ENCODE peak calls at places on chromosomes 7 and 10, in seven cellular contexts. Z is astrocyte, F is prostate gland, J is endothelial cell, X is ovary, N is transverse colon, U is HCT116. G is an unnamed sample.

GRCh38 chr7:133641436-133641835 is 388.6 kb downstream of the EXOC4 start:
- DNase-seq in Z (no peak), F (no peak), J (no peak), X (no peak), N (no peak), U (no peak), G (no peak)

GRCh38 chr7:50584386-50584785 is 19.2 kb upstream of the DDC start:
- DNase-seq in Z (no peak), F (no peak), J (no peak), X (no peak), N (no peak), U (no peak), G (no peak)

GRCh38 chr10:124579003-124579384 is 117.4 kb downstream of the LHPP start:
- DNase-seq in Z (no peak), F (no peak), J (no peak), X (no peak), N (no peak), U (no peak), G (no peak)

GRCh38 chr7:42254217-42254616 is 17.2 kb upstream of the GLI3 start:
- DNase-seq in Z (no peak), F (no peak), J (no peak), X (no peak), N (no peak), U (no peak), G (no peak)

GRCh38 chr10:69747179-69747578 is 54.5 kb upstream of the COL13A1 start:
- DNase-seq in Z (no peak), F (no peak), J (no peak), X (no peak), N (no peak), U (no peak), G (no peak)

GRCh38 chr7:15068324-15068723 is 165.8 kb upstream of the DGKB start:
- DNase-seq in Z (no peak), F (no peak), J (no peak), X (no peak), N (no peak), U (no peak), G (no peak)

GRCh38 chr10:4698075-4698474 is 127.9 kb upstream of the AKR1E2 start:
- DNase-seq in Z (peak), F (no peak), J (no peak), X (no peak), N (no peak), U (no peak), G (no peak)

GRCh38 chr7:137975223-137975622 is 26.7 kb downstream of the CREB3L2 start:
- DNase-seq in Z (peak), F (no peak), J (no peak), X (no peak), N (no peak), U (no peak), G (no peak)

GRCh38 chr10:84607044-84607443 is 278.7 kb downstream of the CCSER2 start:
- DNase-seq in Z (no peak), F (no peak), J (no peak), X (no peak), N (no peak), U (no peak), G (no peak)

GRCh38 chr10:61986788-61987187 is 85.3 kb downstream of the ARID5B start:
- DNase-seq in Z (no peak), F (no peak), J (no peak), X (no peak), N (no peak), U (no peak), G (no peak)

GRCh38 chr10:27687808-27688207 is 57.8 kb downstream of the MKX start:
- DNase-seq in Z (no peak), F (no peak), J (no peak), X (no peak), N (no peak), U (no peak), G (no peak)

GRCh38 chr10:107561136-107561650 is 396.7 kb upstream of the SORCS1 start:
- DNase-seq in Z (peak), F (no peak), J (no peak), X (no peak), N (no peak), U (no peak), G (no peak)

GRCh38 chr7:116864084-116864483 is 1.7 kb downstream of the CAPZA2 start:
- DNase-seq in Z (no peak), F (no peak), J (no peak), X (no peak), N (no peak), U (no peak), G (no peak)

GRCh38 chr7:116859323-116859722 is 3.1 kb upstream of the CAPZA2 start:
- DNase-seq in Z (peak), F (no peak), J (no peak), X (no peak), N (no peak), U (no peak), G (no peak)

GRCh38 chr7:116861717-116862116 is 670 bp upstream of the CAPZA2 start:
- DNase-seq in Z (no peak), F (no peak), J (no peak), X (no peak), N (no peak), U (no peak), G (no peak)

GRCh38 chr7:116863168-116863670 is 832 bp downstream of the CAPZA2 start:
- DNase-seq in Z (no peak), F (peak), J (peak), X (no peak), N (peak), U (no peak), G (no peak)

DNA sequence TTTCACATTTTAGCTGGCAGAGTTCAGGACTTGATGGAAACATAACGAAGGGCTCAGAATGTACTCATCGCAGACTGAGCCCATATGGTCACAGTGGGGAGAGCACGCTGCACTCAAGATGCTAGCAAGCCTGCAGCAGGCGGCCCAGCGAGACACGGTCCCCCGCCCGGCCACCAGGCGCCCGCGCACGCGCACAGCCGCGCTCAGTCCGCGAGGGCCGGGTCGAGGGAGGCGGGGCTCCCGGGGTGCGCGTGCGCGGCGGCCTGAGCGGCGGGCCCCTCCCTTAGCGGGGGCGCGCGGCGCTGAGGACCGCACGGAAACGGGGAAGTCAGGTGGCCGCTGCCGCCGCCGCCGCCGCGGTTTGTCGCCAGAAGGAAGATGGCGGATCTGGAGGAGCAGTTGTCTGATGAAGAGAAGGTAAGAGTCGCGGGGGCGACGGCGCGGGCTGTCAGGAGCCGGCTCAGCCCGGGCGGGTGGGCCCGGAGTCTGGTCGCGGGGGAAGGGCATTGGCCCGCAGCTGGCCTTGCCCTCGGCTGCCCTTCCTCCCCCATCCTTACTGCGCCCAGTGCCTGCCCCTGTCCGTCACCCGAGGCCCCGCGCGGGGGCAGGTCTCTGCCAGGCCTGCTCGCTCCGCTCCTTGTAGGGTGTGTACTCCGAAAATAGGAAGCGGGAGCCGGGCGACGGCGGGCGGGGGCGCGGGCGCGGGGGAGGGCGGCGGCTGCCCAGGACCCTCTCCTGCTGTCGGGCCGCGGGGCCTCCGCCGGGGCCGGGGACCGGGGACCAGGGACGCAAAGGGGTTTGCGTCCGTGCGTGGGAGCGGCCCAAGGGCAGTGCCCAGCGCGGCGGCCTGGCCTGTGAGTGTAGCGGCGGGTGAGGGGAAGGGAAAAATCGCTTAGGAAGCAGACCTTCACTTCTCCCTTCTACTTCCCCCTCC is at the start of gene CAPZA2:
- DNase-seq in Z (peak), F (peak), J (peak), X (peak), N (peak), U (peak), G (peak)
- TF ChIP-seq CTCF in Z (no peak), F (peak), J (peak), X (peak), N (peak), U (peak), G (no peak)

DNA sequence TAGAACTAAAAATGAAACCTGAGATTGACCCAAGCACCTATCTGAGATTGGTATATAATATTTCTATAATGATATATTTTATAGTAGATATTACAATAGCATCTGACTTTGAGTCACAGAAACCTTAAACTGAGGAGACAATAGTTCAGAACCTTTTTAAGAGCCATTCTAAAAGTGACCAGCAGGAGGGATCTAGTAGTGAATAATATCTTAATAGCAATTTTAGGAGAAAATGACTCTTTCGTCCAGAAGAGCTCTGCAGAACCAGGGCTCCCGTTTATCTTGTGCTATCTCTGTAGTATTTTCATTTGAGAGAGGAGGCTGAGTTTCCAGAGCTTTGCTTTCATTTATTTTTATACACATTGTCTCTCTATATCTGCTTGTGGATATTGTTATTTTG is 68.1 kb downstream of the PODXL start:
- DNase-seq in Z (no peak), F (no peak), J (no peak), X (no peak), N (no peak), U (no peak), G (no peak)
- TF ChIP-seq CTCF in Z (peak), F (no peak), J (peak), X (no peak), N (peak), U (peak), G (no peak)

DNA sequence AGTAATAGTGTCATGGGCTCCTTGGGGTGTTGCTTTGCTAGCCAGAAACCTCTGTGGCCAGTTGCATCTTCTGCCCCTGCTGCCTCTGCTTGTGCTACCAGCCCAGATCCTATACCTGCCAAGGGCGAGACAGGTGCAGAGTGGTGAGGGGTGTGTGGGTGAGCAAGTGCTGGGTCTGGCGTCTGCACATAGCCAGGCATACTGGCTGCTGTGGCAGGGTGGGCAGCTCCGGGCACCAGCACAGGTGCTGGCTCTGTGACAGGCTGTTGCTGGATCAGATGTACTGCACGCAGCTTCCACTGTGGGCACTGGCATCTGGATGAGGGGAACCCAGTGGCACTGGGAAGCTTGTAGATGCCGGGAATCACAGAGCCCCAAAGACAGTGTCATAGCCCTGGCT is 148.4 kb downstream of the NXPH1 start:
- DNase-seq in Z (no peak), F (no peak), J (no peak), X (no peak), N (no peak), U (no peak), G (no peak)
- TF ChIP-seq CTCF in Z (no peak), F (no peak), J (no peak), X (no peak), N (no peak), U (no peak), G (no peak)

GRCh38 chr10:29530112-29530976 is 104.4 kb downstream of the SVIL start:
- DNase-seq in Z (no peak), F (no peak), J (no peak), X (no peak), N (no peak), U (no peak), G (no peak)
- TF ChIP-seq CTCF in Z (no peak), F (no peak), J (no peak), X (no peak), N (no peak), U (peak), G (no peak)

GRCh38 chr10:114403545-114404161 is 649 bp downstream of the AFAP1L2 start:
- DNase-seq in Z (no peak), F (no peak), J (peak), X (peak), N (peak), U (no peak), G (no peak)
- TF ChIP-seq CTCF in Z (peak), F (no peak), J (no peak), X (peak), N (peak), U (no peak), G (no peak)

DNA sequence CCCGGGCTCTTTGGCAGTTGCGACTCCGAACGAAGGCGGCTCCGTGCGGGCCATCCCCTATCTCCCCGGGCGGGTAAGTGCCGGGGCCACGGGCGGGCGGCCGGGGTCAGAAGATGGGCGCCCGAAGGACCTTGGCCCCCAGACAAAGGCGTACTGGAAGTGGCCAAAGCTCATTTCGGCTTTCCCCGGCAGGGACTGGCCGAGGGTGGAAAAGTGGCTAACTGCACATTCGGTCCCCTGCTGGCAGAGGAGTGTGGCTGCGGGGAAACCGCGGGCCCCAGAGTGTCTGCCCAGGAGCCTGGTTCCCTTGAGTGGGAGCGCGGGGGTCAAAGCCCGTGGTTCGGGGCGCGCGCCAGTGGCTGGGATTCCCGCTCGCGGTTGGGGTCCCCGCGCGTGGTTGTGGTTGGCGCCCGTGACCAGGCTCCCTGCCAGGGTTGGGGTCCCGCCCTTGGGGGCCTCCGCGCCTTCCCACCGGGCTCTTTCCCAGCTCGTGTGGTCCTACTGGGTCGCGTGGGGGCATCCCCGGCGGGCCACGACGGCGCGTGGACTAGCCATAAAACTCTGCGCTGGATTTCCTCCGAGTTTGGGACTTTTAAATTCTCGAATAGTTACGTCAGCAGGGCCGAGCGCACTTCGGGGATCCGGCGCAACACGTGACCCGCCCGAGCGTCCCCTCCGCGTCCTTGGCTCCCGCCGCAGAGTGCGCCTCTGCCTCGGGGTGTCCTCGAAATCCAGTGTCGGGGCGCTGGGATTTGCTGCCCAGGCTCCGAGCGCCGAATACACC is 124.4 kb downstream of the TACC2 start:
- DNase-seq in Z (peak), F (peak), J (peak), X (peak), N (peak), U (peak), G (no peak)
- TF ChIP-seq CTCF in Z (peak), F (no peak), J (peak), X (peak), N (peak), U (peak), G (no peak)

DNA sequence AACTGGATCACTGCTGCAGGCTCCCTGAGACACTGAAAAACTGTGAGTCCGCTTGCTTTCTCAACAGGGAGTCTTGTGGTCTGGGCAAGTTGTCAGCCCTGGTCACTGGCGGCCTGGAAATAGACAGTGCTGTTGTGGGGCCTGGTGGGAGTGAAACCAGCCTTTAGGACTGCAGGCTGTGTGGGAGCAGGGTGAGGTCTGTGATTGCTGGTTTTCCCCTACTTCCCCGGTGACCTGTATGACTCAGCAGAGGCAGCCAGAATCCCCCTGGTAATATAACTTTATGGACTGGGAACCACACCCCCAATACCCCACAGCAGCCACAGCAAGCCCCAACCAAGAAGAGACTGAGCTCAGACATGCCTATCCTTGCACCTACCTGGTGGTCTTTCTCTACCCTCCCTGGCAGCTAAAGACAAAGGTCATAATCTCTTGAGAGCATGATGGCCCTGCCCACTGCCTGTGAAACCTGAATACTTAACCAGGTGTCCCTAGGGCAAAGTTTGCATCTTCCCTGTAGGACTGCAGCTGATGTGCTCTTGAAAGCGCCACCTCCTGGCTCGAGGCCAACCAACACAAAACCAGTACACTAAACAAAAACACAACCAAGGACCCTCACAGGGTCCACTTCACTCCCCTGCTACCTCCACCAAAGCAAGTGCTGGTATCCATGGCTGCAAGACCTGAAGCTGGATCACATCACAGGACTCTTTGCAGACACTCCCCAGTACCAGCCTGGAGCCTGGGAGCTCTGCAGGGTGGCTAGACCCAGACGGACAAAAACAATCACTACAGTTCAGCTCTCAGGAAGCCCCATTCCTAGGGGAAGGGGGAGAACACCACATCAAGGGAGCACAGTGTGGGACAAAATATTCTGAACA is 7.2 kb upstream of the ADAM22 start:
- DNase-seq in Z (peak), F (no peak), J (no peak), X (no peak), N (peak), U (no peak), G (no peak)
- TF ChIP-seq CTCF in Z (no peak), F (no peak), J (peak), X (no peak), N (no peak), U (no peak), G (no peak)

GRCh38 chr10:128027822-128028507 is 98.3 kb downstream of the MKI67 start:
- DNase-seq in Z (no peak), F (no peak), J (no peak), X (no peak), N (no peak), U (no peak), G (no peak)
- TF ChIP-seq CTCF in Z (no peak), F (no peak), J (no peak), X (no peak), N (no peak), U (no peak), G (no peak)

GRCh38 chr10:97944772-97945171 is 85.6 kb downstream of the CRTAC1 start:
- DNase-seq in Z (no peak), F (no peak), J (no peak), X (no peak), N (no peak), U (no peak), G (no peak)

GRCh38 chr10:97940534-97940933 is 89.9 kb downstream of the CRTAC1 start:
- DNase-seq in Z (no peak), F (no peak), J (no peak), X (no peak), N (no peak), U (no peak), G (no peak)

GRCh38 chr10:97937928-97938327 is 88.3 kb downstream of the GOLGA7B start:
- DNase-seq in Z (no peak), F (no peak), J (no peak), X (no peak), N (no peak), U (no peak), G (no peak)

GRCh38 chr10:97939446-97939990 is 89.9 kb downstream of the GOLGA7B start:
- DNase-seq in Z (no peak), F (no peak), J (no peak), X (no peak), N (no peak), U (no peak), G (no peak)

DNA sequence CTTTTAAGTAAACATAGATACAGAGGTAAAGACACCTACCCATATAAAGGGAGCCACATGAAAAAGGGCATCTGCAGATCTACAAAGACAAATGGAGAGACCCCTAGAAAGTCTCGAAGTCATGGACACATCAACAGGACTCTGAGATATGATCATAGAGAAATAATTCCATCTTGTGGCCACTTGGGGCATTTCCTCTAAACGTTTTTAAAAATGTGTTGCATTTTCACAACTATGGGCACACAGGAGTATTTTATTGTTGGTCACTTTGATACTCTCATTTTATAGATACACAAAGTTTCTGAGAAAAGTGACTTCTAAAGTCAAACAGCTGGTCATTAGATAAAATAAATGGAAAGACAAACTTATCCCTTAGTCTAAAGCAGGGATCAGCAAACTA is 87.1 kb downstream of the CRTAC1 start:
- DNase-seq in Z (no peak), F (no peak), J (no peak), X (no peak), N (no peak), U (peak), G (no peak)
- TF ChIP-seq CTCF in Z (no peak), F (no peak), J (peak), X (no peak), N (no peak), U (peak), G (no peak)